ENCODE peak calls at places on chromosomes 5 and 9, in five cellular contexts. Q is HepG2, Z is A549, P is GM12878, O is K562. W is an unnamed sample.

GRCh38 chr9:93576296-93577044 is at the start of gene PHF2:
- DNase-seq in Z (peak), O (peak), Q (no peak), P (no peak), W (peak)

GRCh38 chr5:3601060-3601710 is 5.6 kb downstream of the IRX1 start:
- DNase-seq in Q (no peak), Z (no peak), P (no peak), O (no peak), W (no peak)

GRCh38 chr5:117800261-117800660 is 1188.1 kb downstream of the DTWD2 start:
- DNase-seq in Z (no peak), O (no peak), Q (no peak), P (no peak), W (no peak)

GRCh38 chr9:114995681-114996221 is 65.4 kb upstream of the TNFSF8 start:
- DNase-seq in Z (no peak), Q (no peak), P (no peak), O (no peak), W (no peak)

GRCh38 chr5:107486489-107486888 is 184.2 kb downstream of the EFNA5 start:
- DNase-seq in O (no peak), Q (no peak), Z (no peak), P (peak), W (no peak)

GRCh38 chr5:38384396-38384795 is 126.0 kb downstream of the EGFLAM start:
- DNase-seq in P (no peak), Q (no peak), Z (no peak), O (no peak), W (peak)

GRCh38 chr9:304106-304505 is 89.4 kb downstream of the DOCK8 start:
- DNase-seq in O (no peak), Q (no peak), P (no peak), Z (no peak), W (no peak)

GRCh38 chr5:144065766-144066165 is 104.7 kb downstream of the YIPF5 start:
- DNase-seq in Z (no peak), O (no peak), Q (no peak), P (no peak), W (no peak)

GRCh38 chr5:66814146-66814991 is 218.2 kb downstream of the MAST4 start:
- DNase-seq in P (peak), O (peak), Q (peak), Z (peak), W (peak)
- TF ChIP-seq JUNB in P (no peak), O (no peak), Q (no peak), Z (no peak), W (peak)

GRCh38 chr9:92208693-92209524 is 84.6 kb downstream of the IARS1 start:
- DNase-seq in Z (no peak), Q (peak), O (no peak), P (no peak), W (no peak)
- TF ChIP-seq JUNB in Z (no peak), Q (no peak), O (no peak), P (no peak), W (no peak)

GRCh38 chr9:135926402-135927194 is 19.3 kb upstream of the CAMSAP1 start:
- DNase-seq in P (no peak), Q (no peak), O (no peak), Z (peak), W (no peak)
- TF ChIP-seq JUNB in P (no peak), Q (no peak), O (no peak), Z (no peak), W (no peak)

DNA sequence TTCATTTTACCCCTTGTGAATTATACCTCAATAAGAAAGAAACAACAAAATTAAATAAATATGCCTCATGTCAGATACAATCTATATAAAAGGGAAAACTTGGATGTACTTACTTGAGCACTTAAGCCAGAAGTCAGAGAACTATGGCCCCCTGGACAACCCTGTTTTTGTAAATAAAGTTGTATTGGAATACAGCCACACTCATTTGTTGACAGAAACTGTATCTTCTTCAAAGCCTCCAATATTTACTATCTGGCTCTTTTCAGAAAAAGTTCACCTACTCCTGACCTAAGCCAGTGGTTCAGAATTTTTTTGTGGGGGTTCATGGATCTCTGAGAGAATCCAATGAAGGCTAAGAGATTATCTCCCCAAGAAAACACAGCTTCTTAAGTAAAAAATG is 45.3 kb upstream of the RASEF start:
- DNase-seq in O (no peak), Z (no peak), P (no peak), Q (no peak), W (no peak)
- TF ChIP-seq JUNB in O (no peak), Z (no peak), P (no peak), Q (no peak), W (no peak)

DNA sequence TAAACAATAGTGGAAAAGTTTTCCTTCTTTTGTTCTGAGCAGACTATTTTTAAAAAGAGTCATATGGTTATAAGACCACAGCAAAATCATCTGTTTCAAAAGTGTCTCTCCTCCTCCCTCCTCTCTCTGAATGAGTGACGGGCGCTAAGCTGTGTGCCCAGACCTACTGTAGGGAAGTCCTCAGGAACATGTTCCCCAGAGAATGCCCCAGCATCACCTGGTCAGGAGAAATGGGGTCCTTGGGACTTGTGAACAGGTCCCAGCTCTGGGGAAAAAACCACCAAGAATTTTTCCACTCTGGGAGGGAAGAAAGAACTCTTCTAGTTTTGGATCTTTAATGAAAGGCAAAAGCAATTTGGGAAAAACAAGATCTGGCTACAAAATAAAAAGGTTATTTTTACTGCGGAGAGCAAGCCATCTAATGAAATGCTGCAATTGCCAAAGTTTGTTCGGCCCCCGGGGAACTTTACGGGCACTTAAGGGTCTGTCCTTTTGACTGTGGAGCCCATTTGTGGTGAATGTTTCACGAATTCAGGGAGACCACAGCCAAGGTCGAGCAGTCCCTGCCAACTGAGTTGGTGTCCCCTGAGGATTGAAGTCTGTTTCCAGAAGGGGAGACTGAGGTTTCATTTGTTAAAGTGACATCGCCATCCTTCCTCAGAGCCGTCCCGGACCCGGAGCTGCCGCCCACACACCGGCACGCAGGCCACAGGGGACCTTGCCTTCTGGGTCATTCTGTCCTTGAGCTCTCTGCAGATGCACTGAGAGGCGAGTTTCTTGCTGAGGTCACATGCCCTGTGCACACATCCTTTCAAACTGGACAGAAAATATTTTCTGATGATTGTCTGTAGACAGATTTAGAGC is 25.8 kb downstream of the BOD1 start:
- DNase-seq in O (no peak), Q (no peak), P (no peak), Z (no peak), W (no peak)
- TF ChIP-seq JUNB in O (no peak), Q (no peak), P (no peak), Z (no peak), W (no peak)

DNA sequence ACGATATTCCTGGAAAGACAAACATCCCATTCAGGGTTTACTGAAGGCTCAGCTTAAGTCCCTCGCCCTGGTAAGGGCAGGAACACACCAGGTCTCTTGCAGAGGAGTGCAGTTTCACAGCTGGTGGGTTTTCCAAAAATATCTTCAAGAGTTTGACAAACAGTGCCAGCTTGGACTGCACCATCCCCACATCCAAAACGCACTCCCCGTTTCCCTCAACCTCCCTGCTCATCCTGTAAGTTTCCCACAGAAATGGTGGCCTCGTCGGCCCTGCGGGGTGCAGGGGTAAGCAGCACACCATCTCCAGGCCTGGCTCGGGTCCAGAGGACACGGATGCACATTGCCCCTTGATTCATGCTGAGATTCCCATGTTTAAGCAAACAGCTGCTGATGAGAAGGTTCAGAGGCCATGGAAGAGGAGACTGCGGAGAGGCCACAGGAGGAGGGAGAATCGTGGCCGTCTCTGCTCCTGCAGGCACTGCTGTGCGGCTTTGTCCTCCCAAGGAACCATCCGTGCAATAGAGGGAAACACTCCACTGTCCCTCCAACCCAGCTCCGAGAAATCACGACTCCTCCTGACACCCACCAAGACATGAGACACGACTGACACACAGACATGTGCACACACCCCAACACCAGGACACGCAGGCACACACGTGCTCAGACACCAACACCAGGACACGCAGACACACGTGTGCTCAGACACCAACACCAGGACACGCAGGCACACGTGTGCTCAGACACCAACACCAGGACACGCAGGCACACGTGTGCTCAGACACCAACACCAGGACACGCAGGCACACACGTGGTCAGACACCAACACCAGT is 24.0 kb upstream of the SLC12A7 start:
- DNase-seq in Z (no peak), Q (peak), P (no peak), O (no peak), W (no peak)
- TF ChIP-seq JUNB in Z (no peak), Q (no peak), P (no peak), O (no peak), W (no peak)

GRCh38 chr9:35506359-35506758 is 16.4 kb downstream of the RUSC2 start:
- DNase-seq in Z (no peak), O (no peak), Q (no peak), P (no peak), W (no peak)

GRCh38 chr9:35499029-35499700 is 9.3 kb downstream of the RUSC2 start:
- DNase-seq in P (no peak), Z (no peak), Q (no peak), O (no peak), W (no peak)

GRCh38 chr9:35499701-35500030 is 9.8 kb downstream of the RUSC2 start:
- DNase-seq in Z (no peak), Q (no peak), P (no peak), O (no peak), W (no peak)

GRCh38 chr9:35500130-35500748 is 10.3 kb downstream of the RUSC2 start:
- DNase-seq in Z (no peak), O (no peak), P (no peak), Q (no peak), W (no peak)

GRCh38 chr9:35501941-35502340 is 12.0 kb downstream of the RUSC2 start:
- DNase-seq in O (no peak), P (no peak), Q (no peak), Z (no peak), W (no peak)
- TF ChIP-seq JUNB in O (no peak), P (no peak), Q (no peak), Z (no peak), W (no peak)

GRCh38 chr5:159581502-159582249 is 251.4 kb upstream of the IL12B start:
- DNase-seq in O (no peak), Z (peak), Q (no peak), P (no peak), W (peak)
- TF ChIP-seq JUNB in O (no peak), Z (peak), Q (no peak), P (no peak), W (no peak)

GRCh38 chr5:57066921-57067914 is 106.6 kb upstream of the GPBP1 start:
- DNase-seq in Z (no peak), P (no peak), O (peak), Q (no peak), W (no peak)
- TF ChIP-seq JUNB in Z (no peak), P (no peak), O (no peak), Q (no peak), W (no peak)